ENCODE peak calls at places on chromosomes 5 and 9, in seven cellular contexts. A is bronchial epithelial cell, Y is astrocyte of the spinal cord, T is psoas muscle, L is fibroblast of lung, U is WERI-Rb-1, Q is sigmoid colon. E is an unnamed sample.

GRCh38 chr9:126722922-126723806 is 81.7 kb upstream of the ZBTB43 start:
- DNase-seq in U (peak; percentile 88), Q (peak; percentile 80), A (peak; percentile 27), T (peak; percentile 44), L (peak; percentile 25), Y (no peak), E (peak; percentile 36)

GRCh38 chr9:126461029-126461428 is 134.4 kb downstream of the MVB12B start:
- DNase-seq in A (no peak), L (no peak), Q (no peak), Y (no peak), U (no peak), T (no peak), E (no peak)

GRCh38 chr5:34411470-34412346 is 244.4 kb upstream of the RAI14 start:
- DNase-seq in Y (peak; percentile 74), T (no peak), Q (no peak), L (peak; percentile 55), A (no peak), U (no peak), E (no peak)

GRCh38 chr5:138491284-138491648 is 26.0 kb downstream of the EGR1 start:
- DNase-seq in T (no peak), Q (no peak), Y (no peak), U (no peak), L (no peak), A (no peak), E (no peak)

GRCh38 chr9:126489604-126490593 is 123.8 kb upstream of the LMX1B start:
- DNase-seq in T (no peak), L (no peak), A (no peak), U (no peak), Y (no peak), Q (no peak), E (no peak)

GRCh38 chr5:177469061-177469628 is 4.3 kb downstream of the DBN1 start:
- DNase-seq in T (peak; percentile 65), A (no peak), Q (peak; percentile 73), L (peak; percentile 41), U (no peak), Y (peak; percentile 29), E (peak; percentile 36)

GRCh38 chr5:62296998-62297397 is 9.0 kb upstream of the KIF2A start:
- DNase-seq in T (no peak), Y (peak; percentile 28), Q (no peak), U (no peak), A (no peak), L (peak; percentile 11), E (no peak)

GRCh38 chr9:72954431-72955420 is 1.9 kb upstream of the ALDH1A1 start:
- DNase-seq in A (no peak), U (no peak), Y (no peak), L (no peak), T (peak; percentile 15), Q (peak; percentile 78), E (no peak)

GRCh38 chr9:28774433-28775029 is 1201.2 kb upstream of the C9orf72 start:
- DNase-seq in U (no peak), Y (peak; percentile 50), T (no peak), Q (no peak), L (peak; percentile 6), A (peak; percentile 56), E (peak; percentile 69)

GRCh38 chr5:15604986-15605385 is 105.0 kb downstream of the FBXL7 start:
- DNase-seq in Q (no peak), T (no peak), A (no peak), U (no peak), Y (peak; percentile 72), L (peak; percentile 84), E (no peak)

GRCh38 chr5:24535646-24536045 is 109.1 kb downstream of the CDH10 start:
- DNase-seq in Y (no peak), Q (no peak), U (no peak), A (no peak), T (no peak), L (no peak), E (no peak)

GRCh38 chr5:171308453-171309275 is at the start of gene TLX3:
- DNase-seq in T (no peak), L (no peak), Y (no peak), U (no peak), A (peak; percentile 48), Q (no peak), E (peak; percentile 76)

GRCh38 chr5:55429707-55430253 is 105.0 kb downstream of the PLPP1 start:
- DNase-seq in A (no peak), Y (no peak), T (no peak), L (no peak), Q (no peak), U (no peak), E (no peak)

GRCh38 chr5:127910307-127910956 is 173.1 kb upstream of the SLC12A2 start:
- DNase-seq in A (no peak), Y (no peak), Q (no peak), T (no peak), L (no peak), U (no peak), E (no peak)

GRCh38 chr5:127907907-127908306 is 175.7 kb upstream of the SLC12A2 start:
- DNase-seq in A (no peak), L (no peak), Q (no peak), T (no peak), Y (no peak), U (no peak), E (no peak)

GRCh38 chr5:127906562-127907204 is 176.9 kb upstream of the SLC12A2 start:
- DNase-seq in Q (no peak), A (no peak), Y (no peak), L (no peak), T (no peak), U (no peak), E (no peak)

GRCh38 chr5:127909821-127910220 is 173.7 kb upstream of the SLC12A2 start:
- DNase-seq in U (no peak), Q (no peak), Y (no peak), A (no peak), L (no peak), T (no peak), E (no peak)

DNA sequence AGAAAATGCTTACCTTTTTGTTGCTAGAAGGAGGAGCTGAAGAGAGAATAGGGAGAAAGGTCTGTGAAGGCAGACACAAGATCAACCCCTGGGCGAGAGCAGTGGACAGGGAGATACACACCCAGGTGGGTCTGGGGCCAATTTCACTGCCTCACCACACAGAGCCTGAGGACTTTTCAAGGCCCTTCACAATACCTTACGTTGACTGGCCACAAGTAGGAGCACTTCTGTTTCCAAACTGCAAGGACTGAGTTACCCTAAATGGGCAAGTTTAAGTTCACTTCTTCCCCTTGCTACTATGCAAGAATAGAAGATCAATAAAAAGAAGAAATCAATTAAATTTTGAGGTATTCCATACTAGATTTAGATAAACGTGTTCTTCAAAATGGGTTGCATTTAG is 174.5 kb upstream of the SLC12A2 start:
- DNase-seq in Q (no peak), Y (peak; percentile 50), U (peak; percentile 56), T (no peak), A (peak; percentile 70), L (peak; percentile 46), E (peak; percentile 76)
- TF ChIP-seq CTCF in Q (no peak), Y (peak; percentile 75), U (peak; percentile 86), T (peak; percentile 33), A (peak; percentile 79), L (peak; percentile 71), E (peak; percentile 88)

DNA sequence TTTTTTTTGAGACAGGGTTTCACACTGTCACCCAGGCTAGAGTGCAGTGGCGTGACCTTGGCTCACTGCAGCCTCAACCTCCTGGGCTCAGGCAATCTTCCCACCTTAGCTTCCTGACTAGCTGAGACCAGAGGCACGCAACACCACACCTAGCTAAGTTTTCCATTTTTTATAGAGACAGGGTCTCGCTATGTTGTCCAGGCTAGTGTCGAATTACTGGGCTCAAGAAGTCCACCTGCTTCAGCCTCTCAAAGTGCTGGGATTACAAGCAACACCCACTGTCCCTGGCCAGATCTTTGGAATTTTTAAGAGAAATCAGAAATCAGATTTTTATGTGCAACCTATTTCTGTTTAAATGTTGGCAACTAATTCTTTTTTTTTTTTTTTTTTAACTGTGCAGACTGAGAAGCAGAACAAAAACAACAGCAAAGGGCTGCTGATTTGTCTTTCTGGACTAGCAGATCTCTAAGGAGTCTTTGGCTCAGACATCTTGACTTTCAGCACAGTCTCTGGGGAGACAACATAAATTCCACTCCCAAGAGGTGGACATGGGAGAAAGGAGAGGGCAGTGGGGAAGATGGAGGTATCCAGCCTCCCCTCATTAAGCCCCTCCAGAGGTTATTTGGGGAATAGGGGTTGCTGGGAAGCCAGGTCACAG is 54.4 kb upstream of the FABP6 start:
- DNase-seq in L (peak; percentile 22), Q (no peak), T (no peak), A (no peak), Y (peak; percentile 25), U (no peak), E (no peak)
- H3K4me3 ChIP-seq in L (no peak overlapping the region), Q (no peak overlapping the region), T (no peak overlapping the region), A (no peak overlapping the region), Y (no peak overlapping the region), U (no peak overlapping the region), E (no peak overlapping the region)

GRCh38 chr5:135847976-135848375 is 13.5 kb downstream of the SLC25A48 start:
- DNase-seq in L (no peak), T (no peak), U (no peak), A (no peak), Y (no peak), Q (no peak), E (no peak)

GRCh38 chr5:135851186-135851906 is 16.9 kb downstream of the SLC25A48 start:
- DNase-seq in T (no peak), U (no peak), Y (no peak), A (no peak), L (no peak), Q (no peak), E (no peak)

GRCh38 chr5:135850231-135850630 is 15.8 kb downstream of the SLC25A48 start:
- DNase-seq in Q (no peak), Y (no peak), U (no peak), A (no peak), T (no peak), L (no peak), E (no peak)

GRCh38 chr5:135851907-135852805 is 17.7 kb downstream of the SLC25A48 start:
- DNase-seq in Y (no peak), Q (no peak), L (no peak), U (no peak), T (no peak), A (no peak), E (no peak)

GRCh38 chr5:135850671-135851070 is 16.2 kb downstream of the SLC25A48 start:
- DNase-seq in A (no peak), Y (no peak), Q (no peak), L (no peak), T (no peak), U (no peak), E (no peak)
- TF ChIP-seq CTCF in A (no peak), Y (no peak), Q (no peak), L (no peak), T (no peak), U (no peak), E (no peak)

DNA sequence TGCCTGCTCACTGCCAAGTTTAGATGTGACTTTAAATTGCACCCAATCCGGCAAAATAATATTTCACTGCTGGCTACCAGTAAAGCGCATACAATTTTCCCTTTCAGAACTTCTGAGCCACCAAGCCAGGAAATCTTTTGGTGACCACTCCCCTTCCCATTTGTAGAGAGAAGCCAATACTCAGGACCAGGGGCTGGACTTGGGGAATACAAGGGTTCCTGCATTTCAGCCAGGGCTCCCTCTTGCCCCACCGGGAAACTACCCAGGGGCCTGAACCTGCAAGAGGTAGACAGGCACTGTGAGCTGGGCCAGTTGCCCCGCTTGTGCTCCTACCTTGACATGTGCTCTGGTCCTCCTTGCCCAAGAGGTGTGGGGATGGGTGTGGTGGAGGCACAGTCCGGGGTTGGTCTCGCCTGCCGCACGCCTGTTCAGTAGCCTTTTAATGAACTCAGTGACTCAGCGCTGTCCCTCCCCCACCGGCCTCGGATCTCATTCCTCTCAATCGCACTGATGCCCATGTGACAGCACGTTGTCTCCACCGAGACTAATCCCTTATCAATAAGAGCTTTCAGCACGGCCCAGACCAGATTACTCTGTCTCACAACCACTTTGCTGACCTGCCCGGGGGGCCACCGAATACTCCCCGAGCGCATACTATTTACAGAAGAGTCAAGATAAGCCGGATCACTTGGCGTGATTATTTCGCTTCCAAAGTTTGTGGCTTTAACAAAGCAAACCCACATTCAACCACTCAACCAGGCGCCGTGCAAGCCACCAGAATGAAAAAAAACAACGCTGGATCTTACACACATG is 226.5 kb downstream of the DCP2 start:
- DNase-seq in A (peak; percentile 81), Y (peak; percentile 46), U (peak; percentile 99), Q (peak; percentile 66), L (peak; percentile 83), T (peak; percentile 53), E (peak; percentile 87)
- H3K4me3 ChIP-seq in A (peak overlapping the region; percentile 45), Y (no peak overlapping the region), U (peak overlapping the region; percentile 87), Q (no peak overlapping the region), L (no peak overlapping the region), T (peak overlapping the region; percentile 31), E (peak overlapping the region; percentile 74)

E was measured in epithelial cell of esophagus.